ENCODE peak calls at places on chromosomes 6 and 20, in seven cellular contexts. M is CD8-positive, alpha-beta T cell; A is ovary; E is brain microvascular endothelial cell; V is dorsolateral prefrontal cortex; I is body of pancreas; P is neural progenitor cell. O is an unnamed sample.
A peak's percentile ranks its signal among the peaks of the same experiment; 100 is the strongest.

GRCh38 chr6:39517763-39518162 is 195.3 kb upstream of the KCNK16 start:
- DNase-seq in A (no peak), P (no peak), I (no peak), V (no peak), M (no peak), E (peak; percentile 14), O (no peak)

GRCh38 chr6:110625883-110626282 is 149.5 kb upstream of the SLC22A16 start:
- DNase-seq in E (peak; percentile 53), P (no peak), A (no peak), V (no peak), M (no peak), I (no peak), O (no peak)

GRCh38 chr6:21741221-21742109 is 147.9 kb downstream of the SOX4 start:
- DNase-seq in M (no peak), A (no peak), E (no peak), V (no peak), P (peak; percentile 53), I (no peak), O (no peak)

GRCh38 chr6:11791354-11792107 is 12.9 kb upstream of the ADTRP start:
- DNase-seq in A (no peak), M (no peak), P (no peak), I (no peak), E (no peak), V (no peak), O (no peak)

GRCh38 chr20:60057123-60057865 is 99.1 kb downstream of the CDH26 start:
- DNase-seq in P (peak; percentile 82), E (peak; percentile 65), M (peak; percentile 53), A (peak; percentile 69), V (peak; percentile 66), I (peak; percentile 47), O (peak; percentile 46)

GRCh38 chr20:22984611-22985010 is 50.5 kb upstream of the SSTR4 start:
- DNase-seq in P (no peak), I (no peak), M (no peak), A (no peak), V (no peak), E (no peak), O (no peak)

GRCh38 chr6:135224037-135224647 is 43.0 kb downstream of the MYB start:
- DNase-seq in M (no peak), V (no peak), E (no peak), I (no peak), P (no peak), A (no peak), O (no peak)

GRCh38 chr20:51505566-51505965 is 37.0 kb downstream of the NFATC2 start:
- DNase-seq in I (no peak), V (no peak), P (no peak), E (no peak), A (no peak), M (no peak), O (no peak)

DNA sequence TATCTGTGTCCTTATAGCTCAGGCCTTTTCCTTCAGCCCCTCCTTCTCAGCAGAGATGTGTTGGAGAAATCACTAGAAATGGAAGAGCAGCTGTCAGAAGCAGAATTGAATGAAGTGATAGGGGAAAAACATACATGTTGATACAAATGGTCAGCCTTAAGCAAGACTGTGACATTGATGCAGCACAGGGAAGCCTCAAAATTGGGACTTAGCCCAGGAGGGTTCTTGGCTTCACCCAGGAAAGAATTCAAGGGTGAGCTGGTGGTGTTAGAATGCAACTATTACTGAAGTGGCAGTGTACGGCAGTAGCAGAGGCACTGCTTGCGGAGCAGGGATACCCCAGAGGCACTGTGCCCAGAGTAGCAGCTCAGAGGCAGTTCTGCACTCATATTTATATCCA is 8.0 kb upstream of the KIF16B start:
- DNase-seq in M (no peak), A (no peak), P (no peak), E (no peak), I (no peak), V (no peak), O (no peak)
- H3K27ac ChIP-seq in M (no peak overlapping the region), A (no peak overlapping the region), P (no peak overlapping the region), E (no peak overlapping the region), I (no peak overlapping the region), V (no peak overlapping the region), O (no peak overlapping the region)

GRCh38 chr6:28587746-28588075 is 62.0 kb downstream of the GPX5 start:
- DNase-seq in P (peak; percentile 37), E (peak; percentile 40), I (no peak), M (no peak), V (no peak), A (no peak), O (no peak)

GRCh38 chr6:28586273-28586672 is 60.6 kb downstream of the GPX5 start:
- DNase-seq in M (no peak), A (no peak), P (no peak), E (no peak), I (no peak), V (no peak), O (no peak)

GRCh38 chr6:28583463-28583862 is 57.8 kb downstream of the GPX5 start:
- DNase-seq in M (no peak), A (no peak), I (no peak), V (no peak), E (no peak), P (no peak), O (no peak)

GRCh38 chr6:28587011-28587745 is 61.5 kb downstream of the GPX5 start:
- DNase-seq in M (peak; percentile 47), V (peak; percentile 54), I (peak; percentile 85), A (peak; percentile 82), E (peak; percentile 47), P (peak; percentile 72), O (peak; percentile 33)

DNA sequence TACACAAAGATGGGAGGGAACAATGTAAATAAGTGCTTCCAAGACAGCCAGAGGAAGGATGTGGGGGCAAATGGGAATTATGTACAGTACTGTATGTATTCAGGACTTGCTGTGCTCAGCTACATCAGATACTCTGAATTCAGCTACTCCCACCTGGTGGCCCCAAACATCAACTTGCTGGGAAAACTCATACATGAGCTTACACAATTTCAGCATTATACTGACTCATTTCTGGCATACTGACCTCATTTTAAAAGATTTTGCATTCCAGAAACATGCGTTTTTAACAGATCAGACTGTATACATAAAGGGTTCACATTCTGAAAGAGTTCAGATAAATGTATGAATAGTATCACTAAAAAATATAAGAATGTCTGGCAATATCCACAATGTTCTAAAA is 59.7 kb downstream of the GPX5 start:
- DNase-seq in I (no peak), E (peak; percentile 77), P (no peak), M (no peak), V (no peak), A (no peak), O (no peak)
- H3K27me3 ChIP-seq in I (no peaks in the 10 kb centered on the region), E (no peaks in the 10 kb centered on the region), P (peaks cover 4% of the 10 kb centered on the region), M (peaks cover 16% of the 10 kb centered on the region), V (peaks cover 48% of the 10 kb centered on the region), A (no peaks in the 10 kb centered on the region), O (peaks cover 68% of the 10 kb centered on the region)

GRCh38 chr20:47857994-47858557 is 72.8 kb upstream of the SULF2 start:
- DNase-seq in V (no peak), A (no peak), P (no peak), M (no peak), I (no peak), E (no peak), O (no peak)

GRCh38 chr20:47854687-47855212 is 69.5 kb upstream of the SULF2 start:
- DNase-seq in P (peak; percentile 68), M (no peak), I (no peak), E (peak; percentile 55), V (no peak), A (no peak), O (no peak)

GRCh38 chr20:47855799-47856198 is 70.5 kb upstream of the SULF2 start:
- DNase-seq in V (no peak), A (no peak), P (no peak), I (no peak), M (no peak), E (no peak), O (no peak)

GRCh38 chr20:47859255-47859654 is 74.0 kb upstream of the SULF2 start:
- DNase-seq in A (no peak), E (peak; percentile 19), I (no peak), P (no peak), V (no peak), M (no peak), O (no peak)

GRCh38 chr20:47857142-47857993 is 72.1 kb upstream of the SULF2 start:
- DNase-seq in M (no peak), A (peak; percentile 46), P (no peak), V (no peak), E (no peak), I (no peak), O (no peak)
- H3K27ac ChIP-seq in M (no peak overlapping the region), A (no peak overlapping the region), P (no peak overlapping the region), V (no peak overlapping the region), E (no peak overlapping the region), I (no peak overlapping the region), O (no peak overlapping the region)

DNA sequence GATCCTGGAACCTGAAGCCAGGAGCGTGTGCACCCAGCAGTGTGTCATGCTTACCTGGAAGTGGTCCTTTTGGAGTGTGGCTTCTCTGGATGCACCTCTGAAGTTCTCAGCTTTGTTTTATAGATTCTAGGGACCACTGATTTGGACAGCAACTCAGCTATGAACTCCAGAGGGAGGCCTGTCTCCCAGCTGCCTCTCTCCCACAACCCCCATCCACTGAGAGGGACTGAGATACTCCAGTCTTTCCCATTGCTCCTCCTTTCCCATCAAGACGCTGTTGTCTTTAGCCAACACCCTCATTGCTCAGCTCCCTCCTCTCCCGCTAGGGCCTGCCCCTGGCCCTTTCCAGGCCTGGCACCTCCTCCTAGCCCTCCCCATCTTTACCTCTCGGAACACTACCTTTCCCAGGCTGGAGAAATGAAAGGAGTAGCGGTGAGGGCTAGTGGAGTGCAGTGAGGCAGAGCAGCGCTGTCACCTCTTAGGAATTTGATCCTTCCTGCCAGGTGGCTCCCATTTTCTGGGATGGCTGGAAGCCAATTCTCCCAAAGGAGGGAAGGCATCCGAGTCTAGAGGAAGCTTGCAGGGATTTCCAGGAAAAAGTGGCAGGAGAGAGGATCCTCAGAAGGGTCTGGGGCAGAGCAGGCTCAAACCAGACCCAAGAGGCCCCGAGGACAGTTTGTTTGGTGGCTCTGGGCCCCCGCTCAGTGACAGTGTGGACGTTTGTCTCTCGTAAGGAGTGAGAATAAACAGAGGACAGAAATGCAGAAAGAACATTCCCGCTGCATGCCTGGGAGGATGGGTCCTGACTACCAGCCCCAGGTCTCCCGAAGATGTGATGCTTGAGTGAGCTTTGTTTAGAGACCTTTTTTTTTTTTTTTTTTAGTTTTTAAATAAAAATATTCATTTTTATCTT is at the start of gene LRRN4:
- DNase-seq in V (no peak), P (peak; percentile 25), I (peak; percentile 34), E (no peak), A (no peak), M (no peak), O (no peak)
- H3K27me3 ChIP-seq in V (peaks cover 25% of the 10 kb centered on the region), P (peaks cover 60% of the 10 kb centered on the region), I (no peaks in the 10 kb centered on the region), E (peaks cover 2% of the 10 kb centered on the region), A (no peaks in the 10 kb centered on the region), M (no peaks in the 10 kb centered on the region), O (peaks cover 31% of the 10 kb centered on the region)